ENCODE peak calls at places on chromosome 6, in four cellular contexts. One of them, this sample, is unnamed.

GRCh38 chr6:40982917-40983316 is 56.1 kb downstream of the UNC5CL start:
- DNase-seq in foreskin fibroblast: no peak
- DNase-seq in fibroblast of the aortic adventitia: no peak
- DNase-seq in cardiac fibroblast: no peak
- DNase-seq in this sample: no peak

GRCh38 chr6:18242062-18242851 is 22.1 kb downstream of the DEK start:
- DNase-seq in foreskin fibroblast: peak
- DNase-seq in fibroblast of the aortic adventitia: peak
- DNase-seq in cardiac fibroblast: peak
- DNase-seq in this sample: peak

GRCh38 chr6:38514399-38514798 is 125.3 kb downstream of the BTBD9 start:
- DNase-seq in foreskin fibroblast: no peak
- DNase-seq in fibroblast of the aortic adventitia: no peak
- DNase-seq in cardiac fibroblast: no peak
- DNase-seq in this sample: no peak

GRCh38 chr6:168344338-168344737 is 24.8 kb upstream of the DACT2 start:
- DNase-seq in foreskin fibroblast: no peak
- DNase-seq in fibroblast of the aortic adventitia: no peak
- DNase-seq in cardiac fibroblast: no peak
- DNase-seq in this sample: no peak

GRCh38 chr6:97097068-97098047 is 172.8 kb downstream of the KLHL32 start:
- DNase-seq in foreskin fibroblast: no peak
- DNase-seq in fibroblast of the aortic adventitia: peak
- DNase-seq in cardiac fibroblast: peak
- DNase-seq in this sample: no peak

GRCh38 chr6:31767096-31767645 is 4.7 kb downstream of the SAPCD1 start:
- DNase-seq in foreskin fibroblast: no peak
- DNase-seq in fibroblast of the aortic adventitia: no peak
- DNase-seq in cardiac fibroblast: no peak
- DNase-seq in this sample: no peak

GRCh38 chr6:170307080-170307545 is 555 bp downstream of the FAM120B start:
- DNase-seq in foreskin fibroblast: no peak
- DNase-seq in fibroblast of the aortic adventitia: no peak
- DNase-seq in cardiac fibroblast: no peak
- DNase-seq in this sample: no peak

GRCh38 chr6:69848552-69848951 is 17.8 kb upstream of the COL19A1 start:
- DNase-seq in foreskin fibroblast: no peak
- DNase-seq in fibroblast of the aortic adventitia: no peak
- DNase-seq in cardiac fibroblast: no peak
- DNase-seq in this sample: no peak

GRCh38 chr6:45830441-45831139 is 185.1 kb downstream of the CLIC5 start:
- DNase-seq in foreskin fibroblast: no peak
- DNase-seq in fibroblast of the aortic adventitia: no peak
- DNase-seq in cardiac fibroblast: peak
- DNase-seq in this sample: peak

GRCh38 chr6:157535354-157536217 is 154.6 kb downstream of the ZDHHC14 start:
- DNase-seq in foreskin fibroblast: peak
- DNase-seq in fibroblast of the aortic adventitia: peak
- DNase-seq in cardiac fibroblast: peak
- DNase-seq in this sample: peak

GRCh38 chr6:122620902-122621301 is 10.7 kb downstream of the PKIB start:
- DNase-seq in foreskin fibroblast: no peak
- DNase-seq in fibroblast of the aortic adventitia: no peak
- DNase-seq in cardiac fibroblast: no peak
- DNase-seq in this sample: peak

GRCh38 chr6:33807606-33808005 is 3.8 kb upstream of the MLN start:
- DNase-seq in foreskin fibroblast: no peak
- DNase-seq in fibroblast of the aortic adventitia: no peak
- DNase-seq in cardiac fibroblast: no peak
- DNase-seq in this sample: no peak

GRCh38 chr6:122033564-122034181 is 365.8 kb upstream of the HSF2 start:
- DNase-seq in foreskin fibroblast: no peak
- DNase-seq in fibroblast of the aortic adventitia: peak
- DNase-seq in cardiac fibroblast: peak
- DNase-seq in this sample: peak

GRCh38 chr6:151357758-151358436 is 33.5 kb downstream of the ZBTB2 start:
- DNase-seq in foreskin fibroblast: no peak
- DNase-seq in fibroblast of the aortic adventitia: no peak
- DNase-seq in cardiac fibroblast: no peak
- DNase-seq in this sample: peak

GRCh38 chr6:44000164-44000842 is 126.9 kb downstream of the MRPL14 start:
- DNase-seq in foreskin fibroblast: no peak
- DNase-seq in fibroblast of the aortic adventitia: no peak
- DNase-seq in cardiac fibroblast: no peak
- DNase-seq in this sample: no peak

GRCh38 chr6:27650620-27651370 is 177.9 kb upstream of the ZNF184 start:
- DNase-seq in foreskin fibroblast: no peak
- DNase-seq in fibroblast of the aortic adventitia: peak
- DNase-seq in cardiac fibroblast: peak
- DNase-seq in this sample: peak

GRCh38 chr6:170371588-170371987 is 65.0 kb downstream of the FAM120B start:
- DNase-seq in foreskin fibroblast: no peak
- DNase-seq in fibroblast of the aortic adventitia: no peak
- DNase-seq in cardiac fibroblast: peak
- DNase-seq in this sample: no peak

GRCh38 chr6:121305957-121306607 is 28.2 kb downstream of the TBC1D32 start:
- DNase-seq in foreskin fibroblast: peak
- DNase-seq in fibroblast of the aortic adventitia: peak
- DNase-seq in cardiac fibroblast: peak
- DNase-seq in this sample: peak

GRCh38 chr6:35362200-35362599 is 19.8 kb downstream of the PPARD start:
- DNase-seq in foreskin fibroblast: no peak
- DNase-seq in fibroblast of the aortic adventitia: no peak
- DNase-seq in cardiac fibroblast: no peak
- DNase-seq in this sample: no peak

GRCh38 chr6:73152998-73153757 is 72.1 kb downstream of the KHDC1L start:
- DNase-seq in foreskin fibroblast: no peak
- DNase-seq in fibroblast of the aortic adventitia: peak
- DNase-seq in cardiac fibroblast: peak
- DNase-seq in this sample: peak

GRCh38 chr6:137709424-137710281 is 157.4 kb upstream of the TNFAIP3 start:
- DNase-seq in foreskin fibroblast: peak
- DNase-seq in fibroblast of the aortic adventitia: peak
- DNase-seq in cardiac fibroblast: peak
- DNase-seq in this sample: peak

GRCh38 chr6:55825402-55826051 is 49.9 kb downstream of the BMP5 start:
- DNase-seq in foreskin fibroblast: peak
- DNase-seq in fibroblast of the aortic adventitia: peak
- DNase-seq in cardiac fibroblast: peak
- DNase-seq in this sample: peak

GRCh38 chr6:2416128-2416712 is 170.8 kb upstream of the GMDS start:
- DNase-seq in foreskin fibroblast: no peak
- DNase-seq in fibroblast of the aortic adventitia: no peak
- DNase-seq in cardiac fibroblast: no peak
- DNase-seq in this sample: no peak
- TF ChIP-seq CTCF in foreskin fibroblast: no peak
- TF ChIP-seq CTCF in fibroblast of the aortic adventitia: no peak
- TF ChIP-seq CTCF in cardiac fibroblast: no peak
- TF ChIP-seq CTCF in this sample: no peak

GRCh38 chr6:125747589-125748533 is 1.6 kb upstream of the HEY2 start:
- DNase-seq in foreskin fibroblast: no peak
- DNase-seq in fibroblast of the aortic adventitia: no peak
- DNase-seq in cardiac fibroblast: peak
- DNase-seq in this sample: no peak

GRCh38 chr6:125749864-125750691 is 646 bp downstream of the HEY2 start:
- DNase-seq in foreskin fibroblast: no peak
- DNase-seq in fibroblast of the aortic adventitia: peak
- DNase-seq in cardiac fibroblast: no peak
- DNase-seq in this sample: no peak

GRCh38 chr6:125746731-125747588 is 2.5 kb upstream of the HEY2 start:
- DNase-seq in foreskin fibroblast: no peak
- DNase-seq in fibroblast of the aortic adventitia: peak
- DNase-seq in cardiac fibroblast: peak
- DNase-seq in this sample: peak

GRCh38 chr6:125749112-125749863 is at the start of gene HEY2:
- DNase-seq in foreskin fibroblast: peak
- DNase-seq in fibroblast of the aortic adventitia: peak
- DNase-seq in cardiac fibroblast: peak
- DNase-seq in this sample: peak

DNA sequence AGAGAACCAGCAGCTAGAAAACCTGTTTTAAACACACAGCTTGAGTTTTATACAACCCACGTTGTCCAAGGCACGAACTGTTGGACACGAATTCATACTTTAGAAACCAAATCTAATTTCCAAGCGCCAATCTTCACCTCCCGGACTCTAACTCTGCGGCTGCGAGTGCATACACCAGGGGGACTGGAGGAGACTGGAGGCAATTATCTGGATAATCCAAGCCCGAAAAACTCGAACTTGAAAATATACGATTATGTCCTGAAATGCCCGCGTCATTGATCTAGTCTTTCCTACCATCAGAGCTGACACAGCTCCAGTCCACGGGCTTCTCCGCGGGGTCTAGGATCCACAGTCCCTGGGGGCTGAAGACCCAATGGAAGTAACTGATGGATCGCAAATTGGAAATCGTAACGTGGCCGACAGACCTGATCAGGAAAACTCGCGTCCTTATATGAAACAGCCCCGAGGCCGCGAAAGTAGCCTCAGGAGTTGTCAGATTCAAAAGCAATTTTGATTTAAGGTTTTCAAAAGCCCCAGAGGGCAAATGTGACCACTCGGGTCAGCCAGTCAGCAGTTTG is 809 bp upstream of the HEY2 start:
- DNase-seq in foreskin fibroblast: no peak
- DNase-seq in fibroblast of the aortic adventitia: peak
- DNase-seq in cardiac fibroblast: peak
- DNase-seq in this sample: peak
- TF ChIP-seq CTCF in foreskin fibroblast: no peak
- TF ChIP-seq CTCF in fibroblast of the aortic adventitia: peak
- TF ChIP-seq CTCF in cardiac fibroblast: peak
- TF ChIP-seq CTCF in this sample: peak

DNA sequence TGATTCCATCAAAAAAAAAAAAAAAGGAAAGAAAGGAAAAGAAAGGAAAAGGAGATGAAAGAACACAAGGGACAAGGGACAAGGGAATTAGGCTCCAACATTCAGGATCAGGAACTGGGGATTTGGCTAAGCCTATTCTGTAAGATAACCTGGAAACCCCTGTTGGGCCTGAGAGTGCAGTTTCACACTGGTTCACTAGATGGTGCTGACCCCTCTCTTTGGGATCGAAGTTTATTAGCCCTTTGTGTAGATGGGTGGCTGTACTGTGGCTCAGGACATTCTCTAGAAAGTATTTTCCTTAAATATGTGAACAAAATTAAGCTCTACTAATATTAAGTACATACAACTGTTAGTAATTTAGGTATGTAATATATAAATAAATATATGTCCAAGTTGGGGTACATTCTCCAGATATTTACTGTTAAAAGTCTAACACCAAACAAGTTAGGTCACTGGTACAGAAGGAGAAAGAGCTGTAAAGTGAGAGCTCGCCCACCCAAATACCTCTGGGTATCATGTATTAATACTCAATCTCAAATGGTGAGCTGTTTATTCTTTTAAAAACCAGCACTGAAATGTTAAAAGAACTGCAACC is 6.3 kb downstream of the OR2A4 start:
- DNase-seq in foreskin fibroblast: peak
- DNase-seq in fibroblast of the aortic adventitia: peak
- DNase-seq in cardiac fibroblast: peak
- DNase-seq in this sample: peak
- TF ChIP-seq CTCF in foreskin fibroblast: peak
- TF ChIP-seq CTCF in fibroblast of the aortic adventitia: peak
- TF ChIP-seq CTCF in cardiac fibroblast: peak
- TF ChIP-seq CTCF in this sample: peak

GRCh38 chr6:138727182-138727581 is 46.4 kb upstream of the CCDC28A start:
- DNase-seq in foreskin fibroblast: no peak
- DNase-seq in fibroblast of the aortic adventitia: no peak
- DNase-seq in cardiac fibroblast: peak
- DNase-seq in this sample: peak

GRCh38 chr6:138719744-138720143 is 53.8 kb upstream of the CCDC28A start:
- DNase-seq in foreskin fibroblast: no peak
- DNase-seq in fibroblast of the aortic adventitia: no peak
- DNase-seq in cardiac fibroblast: no peak
- DNase-seq in this sample: no peak

GRCh38 chr6:138726066-138727060 is 47.2 kb upstream of the CCDC28A start:
- DNase-seq in foreskin fibroblast: no peak
- DNase-seq in fibroblast of the aortic adventitia: no peak
- DNase-seq in cardiac fibroblast: peak
- DNase-seq in this sample: peak

GRCh38 chr6:138722425-138723371 is 50.9 kb upstream of the CCDC28A start:
- DNase-seq in foreskin fibroblast: peak
- DNase-seq in fibroblast of the aortic adventitia: peak
- DNase-seq in cardiac fibroblast: peak
- DNase-seq in this sample: peak

DNA sequence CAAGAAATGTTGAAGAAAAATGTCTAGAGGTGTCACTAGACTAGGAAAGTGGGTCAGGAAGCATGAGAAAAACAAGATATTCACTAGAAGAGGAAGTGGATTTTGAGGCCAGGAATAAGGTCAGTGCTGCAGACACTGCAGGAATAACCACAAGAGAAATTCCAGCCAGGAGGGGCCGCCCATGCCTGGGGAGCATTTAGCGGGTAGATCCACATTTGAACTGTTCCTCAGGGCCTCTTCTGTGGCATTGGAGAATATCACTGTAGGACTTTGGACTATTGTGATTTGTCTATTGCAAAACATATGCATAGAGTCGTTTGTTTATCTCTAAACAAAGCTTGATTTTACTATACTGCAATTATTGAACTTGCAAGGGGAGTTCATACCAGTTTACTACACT is 49.6 kb upstream of the CCDC28A start:
- DNase-seq in foreskin fibroblast: no peak
- DNase-seq in fibroblast of the aortic adventitia: peak
- DNase-seq in cardiac fibroblast: peak
- DNase-seq in this sample: peak
- TF ChIP-seq CTCF in foreskin fibroblast: no peak
- TF ChIP-seq CTCF in fibroblast of the aortic adventitia: no peak
- TF ChIP-seq CTCF in cardiac fibroblast: no peak
- TF ChIP-seq CTCF in this sample: peak

DNA sequence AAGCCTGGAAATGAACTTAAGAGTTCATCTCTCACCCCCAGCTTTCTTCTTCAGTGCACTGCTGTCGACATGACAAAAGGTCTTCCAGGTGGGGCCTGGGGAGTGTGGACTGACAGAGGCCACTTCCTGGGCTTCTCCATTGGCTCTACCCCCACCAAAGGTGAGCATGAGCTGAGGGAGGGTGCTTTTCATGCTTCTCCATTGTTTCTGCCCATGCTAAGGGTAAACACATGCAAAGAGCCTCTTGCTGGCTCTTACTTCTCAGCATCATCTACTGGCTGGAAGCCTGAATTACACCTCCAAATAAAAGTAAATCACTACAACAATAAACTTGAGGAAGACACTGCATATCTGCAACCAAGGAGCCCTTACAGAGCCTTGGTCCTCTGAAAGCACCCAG is 227.2 kb downstream of the EPM2A start:
- DNase-seq in foreskin fibroblast: no peak
- DNase-seq in fibroblast of the aortic adventitia: no peak
- DNase-seq in cardiac fibroblast: peak
- DNase-seq in this sample: peak
- TF ChIP-seq CTCF in foreskin fibroblast: no peak
- TF ChIP-seq CTCF in fibroblast of the aortic adventitia: no peak
- TF ChIP-seq CTCF in cardiac fibroblast: no peak
- TF ChIP-seq CTCF in this sample: peak